ENCODE peak calls at places on chromosomes 7 and 10, in ten cellular contexts. One of them, this sample, is unnamed.

GRCh38 chr10:23157691-23158369 is 34.3 kb upstream of the PTF1A start:
- DNase-seq in tibial artery: no peak
- DNase-seq in BJ: no peak
- DNase-seq in kidney epithelial cell: peak; percentile 25
- DNase-seq in IMR-90: peak; percentile 39
- DNase-seq in choroid plexus epithelial cell: peak; percentile 71
- DNase-seq in cardiac fibroblast: peak; percentile 52
- DNase-seq in A549: peak; percentile 34
- DNase-seq in prostate gland: no peak
- DNase-seq in Panc1: no peak
- DNase-seq in this sample: peak; percentile 11

GRCh38 chr10:12699258-12699700 is 302.2 kb downstream of the CCDC3 start:
- DNase-seq in tibial artery: no peak
- DNase-seq in Panc1: no peak
- DNase-seq in A549: no peak
- DNase-seq in kidney epithelial cell: peak; percentile 75
- DNase-seq in IMR-90: no peak
- DNase-seq in BJ: no peak
- DNase-seq in choroid plexus epithelial cell: peak; percentile 86
- DNase-seq in cardiac fibroblast: peak; percentile 60
- DNase-seq in prostate gland: no peak
- DNase-seq in this sample: no peak

GRCh38 chr7:21256310-21256877 is 171.5 kb upstream of the SP4 start:
- DNase-seq in prostate gland: peak; percentile 41
- DNase-seq in Panc1: no peak
- DNase-seq in kidney epithelial cell: no peak
- DNase-seq in cardiac fibroblast: peak; percentile 58
- DNase-seq in tibial artery: no peak
- DNase-seq in A549: peak; percentile 6
- DNase-seq in choroid plexus epithelial cell: peak; percentile 73
- DNase-seq in BJ: no peak
- DNase-seq in IMR-90: peak; percentile 38
- DNase-seq in this sample: peak; percentile 41

GRCh38 chr10:117496616-117497028 is 45.9 kb upstream of the EMX2 start:
- DNase-seq in cardiac fibroblast: peak; percentile 85
- DNase-seq in Panc1: peak; percentile 63
- DNase-seq in BJ: no peak
- DNase-seq in A549: peak; percentile 70
- DNase-seq in IMR-90: peak; percentile 72
- DNase-seq in prostate gland: peak; percentile 67
- DNase-seq in tibial artery: peak; percentile 76
- DNase-seq in choroid plexus epithelial cell: peak; percentile 87
- DNase-seq in kidney epithelial cell: peak; percentile 48
- DNase-seq in this sample: peak; percentile 44

GRCh38 chr7:21414795-21415393 is 13.0 kb upstream of the SP4 start:
- DNase-seq in kidney epithelial cell: no peak
- DNase-seq in cardiac fibroblast: no peak
- DNase-seq in IMR-90: no peak
- DNase-seq in prostate gland: no peak
- DNase-seq in tibial artery: no peak
- DNase-seq in choroid plexus epithelial cell: no peak
- DNase-seq in BJ: no peak
- DNase-seq in A549: no peak
- DNase-seq in Panc1: no peak
- DNase-seq in this sample: no peak

GRCh38 chr10:117539271-117539876 is 3.2 kb upstream of the EMX2 start:
- DNase-seq in BJ: no peak
- DNase-seq in A549: no peak
- DNase-seq in tibial artery: no peak
- DNase-seq in kidney epithelial cell: no peak
- DNase-seq in Panc1: no peak
- DNase-seq in choroid plexus epithelial cell: no peak
- DNase-seq in IMR-90: no peak
- DNase-seq in prostate gland: no peak
- DNase-seq in cardiac fibroblast: no peak
- DNase-seq in this sample: no peak

GRCh38 chr10:3126741-3127342 is 45.7 kb downstream of the PITRM1 start:
- DNase-seq in kidney epithelial cell: no peak
- DNase-seq in choroid plexus epithelial cell: peak; percentile 16
- DNase-seq in BJ: no peak
- DNase-seq in IMR-90: no peak
- DNase-seq in prostate gland: no peak
- DNase-seq in cardiac fibroblast: no peak
- DNase-seq in tibial artery: no peak
- DNase-seq in Panc1: no peak
- DNase-seq in A549: no peak
- DNase-seq in this sample: no peak

GRCh38 chr10:47405829-47406547 is 21.9 kb upstream of the ZNF488 start:
- DNase-seq in choroid plexus epithelial cell: no peak
- DNase-seq in prostate gland: no peak
- DNase-seq in IMR-90: no peak
- DNase-seq in BJ: no peak
- DNase-seq in cardiac fibroblast: no peak
- DNase-seq in Panc1: no peak
- DNase-seq in tibial artery: no peak
- DNase-seq in kidney epithelial cell: no peak
- DNase-seq in A549: no peak
- DNase-seq in this sample: no peak

GRCh38 chr7:106870528-106870927 is 5.4 kb downstream of the PIK3CG start:
- DNase-seq in IMR-90: no peak
- DNase-seq in choroid plexus epithelial cell: no peak
- DNase-seq in kidney epithelial cell: no peak
- DNase-seq in tibial artery: no peak
- DNase-seq in A549: no peak
- DNase-seq in Panc1: no peak
- DNase-seq in cardiac fibroblast: no peak
- DNase-seq in BJ: no peak
- DNase-seq in prostate gland: no peak
- DNase-seq in this sample: no peak

GRCh38 chr7:106871793-106872571 is 6.9 kb downstream of the PIK3CG start:
- DNase-seq in tibial artery: no peak
- DNase-seq in cardiac fibroblast: no peak
- DNase-seq in BJ: no peak
- DNase-seq in kidney epithelial cell: no peak
- DNase-seq in A549: no peak
- DNase-seq in choroid plexus epithelial cell: no peak
- DNase-seq in IMR-90: no peak
- DNase-seq in prostate gland: no peak
- DNase-seq in Panc1: no peak
- DNase-seq in this sample: no peak

GRCh38 chr7:106870983-106871410 is 5.9 kb downstream of the PIK3CG start:
- DNase-seq in IMR-90: peak; percentile 49
- DNase-seq in prostate gland: no peak
- DNase-seq in A549: no peak
- DNase-seq in Panc1: no peak
- DNase-seq in tibial artery: no peak
- DNase-seq in kidney epithelial cell: no peak
- DNase-seq in choroid plexus epithelial cell: peak; percentile 43
- DNase-seq in BJ: no peak
- DNase-seq in cardiac fibroblast: no peak
- DNase-seq in this sample: no peak

GRCh38 chr7:106868364-106868763 is 3.3 kb downstream of the PIK3CG start:
- DNase-seq in A549: no peak
- DNase-seq in IMR-90: no peak
- DNase-seq in kidney epithelial cell: no peak
- DNase-seq in Panc1: no peak
- DNase-seq in tibial artery: no peak
- DNase-seq in prostate gland: no peak
- DNase-seq in cardiac fibroblast: no peak
- DNase-seq in BJ: no peak
- DNase-seq in choroid plexus epithelial cell: no peak
- DNase-seq in this sample: no peak

GRCh38 chr7:106869954-106870353 is 4.9 kb downstream of the PIK3CG start:
- DNase-seq in tibial artery: no peak
- DNase-seq in cardiac fibroblast: no peak
- DNase-seq in BJ: no peak
- DNase-seq in IMR-90: no peak
- DNase-seq in Panc1: no peak
- DNase-seq in choroid plexus epithelial cell: no peak
- DNase-seq in kidney epithelial cell: no peak
- DNase-seq in A549: no peak
- DNase-seq in prostate gland: no peak
- DNase-seq in this sample: no peak
- H3K4me3 ChIP-seq in tibial artery: no peak overlapping the region
- H3K4me3 ChIP-seq in cardiac fibroblast: no peak overlapping the region
- H3K4me3 ChIP-seq in BJ: no peak overlapping the region
- H3K4me3 ChIP-seq in IMR-90: no peak overlapping the region
- H3K4me3 ChIP-seq in Panc1: no peak overlapping the region
- H3K4me3 ChIP-seq in choroid plexus epithelial cell: no peak overlapping the region
- H3K4me3 ChIP-seq in kidney epithelial cell: no peak overlapping the region
- H3K4me3 ChIP-seq in A549: no peak overlapping the region
- H3K4me3 ChIP-seq in prostate gland: no peak overlapping the region
- H3K4me3 ChIP-seq in this sample: no peak overlapping the region

GRCh38 chr7:156751319-156751718 is 110.7 kb downstream of the RNF32 start:
- DNase-seq in A549: no peak
- DNase-seq in Panc1: no peak
- DNase-seq in prostate gland: no peak
- DNase-seq in tibial artery: no peak
- DNase-seq in choroid plexus epithelial cell: peak; percentile 91
- DNase-seq in cardiac fibroblast: peak; percentile 66
- DNase-seq in kidney epithelial cell: peak; percentile 82
- DNase-seq in IMR-90: peak; percentile 97
- DNase-seq in BJ: peak; percentile 17
- DNase-seq in this sample: peak; percentile 94

GRCh38 chr7:156754222-156754621 is 113.6 kb downstream of the RNF32 start:
- DNase-seq in IMR-90: no peak
- DNase-seq in prostate gland: no peak
- DNase-seq in Panc1: no peak
- DNase-seq in choroid plexus epithelial cell: no peak
- DNase-seq in A549: no peak
- DNase-seq in cardiac fibroblast: no peak
- DNase-seq in BJ: no peak
- DNase-seq in tibial artery: no peak
- DNase-seq in kidney epithelial cell: no peak
- DNase-seq in this sample: no peak

GRCh38 chr7:156759143-156759542 is 118.6 kb downstream of the RNF32 start:
- DNase-seq in cardiac fibroblast: no peak
- DNase-seq in choroid plexus epithelial cell: no peak
- DNase-seq in IMR-90: no peak
- DNase-seq in BJ: no peak
- DNase-seq in tibial artery: no peak
- DNase-seq in kidney epithelial cell: no peak
- DNase-seq in Panc1: no peak
- DNase-seq in prostate gland: no peak
- DNase-seq in A549: no peak
- DNase-seq in this sample: no peak

GRCh38 chr7:156752371-156753297 is 112.1 kb downstream of the RNF32 start:
- DNase-seq in IMR-90: peak; percentile 83
- DNase-seq in prostate gland: no peak
- DNase-seq in kidney epithelial cell: peak; percentile 2
- DNase-seq in tibial artery: no peak
- DNase-seq in BJ: no peak
- DNase-seq in choroid plexus epithelial cell: peak; percentile 74
- DNase-seq in Panc1: no peak
- DNase-seq in A549: no peak
- DNase-seq in cardiac fibroblast: no peak
- DNase-seq in this sample: peak; percentile 38

DNA sequence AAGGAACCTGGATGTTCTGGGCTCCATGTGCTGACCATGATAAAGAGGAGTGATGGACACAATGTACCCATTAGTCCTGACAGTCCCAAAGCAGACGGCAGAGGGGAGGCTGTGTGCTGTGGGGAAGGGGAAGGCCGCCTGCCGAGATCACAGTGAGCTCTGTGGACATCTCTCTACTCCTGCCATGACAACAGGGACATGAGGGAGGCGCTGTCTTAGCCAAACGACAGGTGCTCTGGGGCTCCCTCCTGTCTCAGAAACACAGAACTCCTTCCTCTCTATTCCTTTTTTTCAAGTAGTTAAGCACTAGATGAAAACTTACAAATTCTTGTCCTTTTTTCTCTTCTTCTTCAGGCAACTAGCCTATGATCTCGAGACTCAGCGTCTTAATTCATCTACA is 113.1 kb downstream of the RNF32 start:
- DNase-seq in kidney epithelial cell: no peak
- DNase-seq in BJ: no peak
- DNase-seq in Panc1: no peak
- DNase-seq in cardiac fibroblast: no peak
- DNase-seq in prostate gland: no peak
- DNase-seq in A549: no peak
- DNase-seq in tibial artery: no peak
- DNase-seq in choroid plexus epithelial cell: no peak
- DNase-seq in IMR-90: no peak
- DNase-seq in this sample: no peak
- TF ChIP-seq CTCF in kidney epithelial cell: no peak
- TF ChIP-seq CTCF in BJ: no peak
- TF ChIP-seq CTCF in Panc1: no peak
- TF ChIP-seq CTCF in cardiac fibroblast: no peak
- TF ChIP-seq CTCF in prostate gland: no peak
- TF ChIP-seq CTCF in A549: no peak
- TF ChIP-seq CTCF in tibial artery: no peak
- TF ChIP-seq CTCF in choroid plexus epithelial cell: peak; percentile 3
- TF ChIP-seq CTCF in IMR-90: no peak
- TF ChIP-seq CTCF in this sample: no peak

DNA sequence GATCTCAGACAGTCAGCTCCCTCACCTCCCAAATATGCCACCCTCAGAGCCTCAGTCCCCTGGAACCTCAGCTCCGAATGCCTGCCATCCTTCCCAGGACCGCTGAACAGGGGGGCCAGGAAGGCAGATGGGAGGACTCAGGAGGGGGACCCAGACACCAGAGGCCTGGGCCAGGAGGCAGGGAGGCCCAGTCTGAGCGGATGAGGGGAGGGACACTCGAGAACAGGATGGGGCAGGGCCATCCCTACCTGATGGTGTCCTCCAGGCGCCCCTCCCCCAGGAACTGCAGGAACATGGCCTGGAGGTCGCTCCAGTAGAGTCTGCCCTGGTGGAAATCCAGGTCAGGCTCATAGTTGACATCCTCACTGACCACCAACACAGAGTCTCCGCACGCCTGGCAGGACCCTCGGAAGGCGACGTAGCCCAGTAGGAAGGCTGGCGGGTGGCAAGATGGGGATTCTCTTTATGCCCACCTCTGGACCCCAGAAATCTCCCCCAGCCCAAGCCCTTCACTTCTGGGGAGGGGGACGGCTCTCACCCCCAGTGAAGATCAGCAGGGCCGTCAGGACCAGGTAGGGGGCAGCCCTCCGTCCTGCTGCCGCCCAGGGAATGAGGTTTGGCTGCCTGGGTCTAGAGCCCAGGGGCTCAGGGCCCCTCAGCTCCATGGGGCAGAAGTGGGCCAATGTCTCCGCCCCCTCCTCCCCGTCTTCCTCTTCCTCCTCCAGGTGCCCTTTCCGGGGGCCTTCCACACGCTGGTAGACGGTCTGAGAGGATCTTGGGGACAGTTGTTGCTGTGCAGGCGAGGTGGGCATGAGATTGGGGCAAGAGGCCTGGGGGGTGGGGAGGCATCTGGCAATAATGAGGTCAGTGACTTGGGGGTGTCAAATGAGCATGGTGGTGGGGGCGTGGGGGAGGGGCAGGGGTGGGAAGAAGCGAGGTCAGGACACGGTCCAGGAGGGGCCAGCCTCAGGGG is 628 bp downstream of the TFR2 start:
- DNase-seq in tibial artery: no peak
- DNase-seq in BJ: no peak
- DNase-seq in kidney epithelial cell: no peak
- DNase-seq in Panc1: no peak
- DNase-seq in cardiac fibroblast: no peak
- DNase-seq in A549: no peak
- DNase-seq in IMR-90: no peak
- DNase-seq in choroid plexus epithelial cell: no peak
- DNase-seq in prostate gland: no peak
- DNase-seq in this sample: no peak
- H3K4me3 ChIP-seq in tibial artery: no peak overlapping the region
- H3K4me3 ChIP-seq in BJ: no peak overlapping the region
- H3K4me3 ChIP-seq in kidney epithelial cell: no peak overlapping the region
- H3K4me3 ChIP-seq in Panc1: no peak overlapping the region
- H3K4me3 ChIP-seq in cardiac fibroblast: no peak overlapping the region
- H3K4me3 ChIP-seq in A549: no peak overlapping the region
- H3K4me3 ChIP-seq in IMR-90: no peak overlapping the region
- H3K4me3 ChIP-seq in choroid plexus epithelial cell: no peak overlapping the region
- H3K4me3 ChIP-seq in prostate gland: no peak overlapping the region
- H3K4me3 ChIP-seq in this sample: no peak overlapping the region

GRCh38 chr10:48701139-48701901 is 16.6 kb downstream of the WDFY4 start:
- DNase-seq in Panc1: no peak
- DNase-seq in prostate gland: no peak
- DNase-seq in kidney epithelial cell: no peak
- DNase-seq in choroid plexus epithelial cell: no peak
- DNase-seq in BJ: no peak
- DNase-seq in cardiac fibroblast: no peak
- DNase-seq in tibial artery: no peak
- DNase-seq in IMR-90: no peak
- DNase-seq in A549: no peak
- DNase-seq in this sample: no peak
- TF ChIP-seq CTCF in Panc1: no peak
- TF ChIP-seq CTCF in prostate gland: no peak
- TF ChIP-seq CTCF in kidney epithelial cell: no peak
- TF ChIP-seq CTCF in choroid plexus epithelial cell: no peak
- TF ChIP-seq CTCF in BJ: no peak
- TF ChIP-seq CTCF in cardiac fibroblast: no peak
- TF ChIP-seq CTCF in tibial artery: no peak
- TF ChIP-seq CTCF in IMR-90: no peak
- TF ChIP-seq CTCF in A549: no peak
- TF ChIP-seq CTCF in this sample: no peak